ENCODE peak calls at places on chromosomes 13 and 19, in four cellular contexts. O is K562, M is GM12878, W is HepG2. V is an unnamed sample.

GRCh38 chr13:85040176-85040660 is 759.0 kb downstream of the SLITRK6 start:
- DNase-seq in O (no peak), M (no peak), W (no peak), V (no peak)

GRCh38 chr13:20102776-20103175 is 58.1 kb downstream of the GJA3 start:
- DNase-seq in O (no peak), M (no peak), W (no peak), V (no peak)

GRCh38 chr19:29811125-29812079 is at the start of gene CCNE1:
- DNase-seq in O (peak; percentile 95), M (no peak), W (peak; percentile 65), V (peak; percentile 92)

GRCh38 chr13:109698779-109699178 is 87.6 kb downstream of the IRS2 start:
- DNase-seq in O (no peak), M (no peak), W (no peak), V (no peak)

GRCh38 chr13:73109288-73109899 is 50.6 kb downstream of the KLF5 start:
- DNase-seq in O (no peak), M (no peak), W (no peak), V (no peak)

GRCh38 chr13:113042456-113042855 is 63.1 kb upstream of the F7 start:
- DNase-seq in O (no peak), M (no peak), W (no peak), V (no peak)

GRCh38 chr13:25881946-25882574 is 169.8 kb downstream of the SHISA2 start:
- DNase-seq in O (no peak), M (no peak), W (no peak), V (peak; percentile 39)

GRCh38 chr13:100895656-100896055 is 221.1 kb upstream of the TMTC4 start:
- DNase-seq in O (no peak), M (no peak), W (no peak), V (no peak)

GRCh38 chr19:50667177-50667758 is 18.0 kb downstream of the C19orf81 start:
- DNase-seq in O (no peak), M (no peak), W (no peak), V (no peak)

GRCh38 chr13:113468461-113469147 is 15.3 kb upstream of the ADPRHL1 start:
- DNase-seq in O (no peak), M (no peak), W (no peak), V (peak; percentile 33)

GRCh38 chr13:111152836-111153235 is 37.7 kb downstream of the ARHGEF7 start:
- DNase-seq in O (no peak), M (no peak), W (peak; percentile 61), V (no peak)

GRCh38 chr19:17346109-17346671 is 8.8 kb downstream of the GTPBP3 start:
- DNase-seq in O (peak; percentile 87), M (peak; percentile 42), W (peak; percentile 39), V (peak; percentile 92)

GRCh38 chr13:40665061-40665753 is 1.2 kb downstream of the FOXO1 start:
- DNase-seq in O (peak; percentile 33), M (no peak), W (no peak), V (peak; percentile 36)

GRCh38 chr13:34591801-34592454 is 350.1 kb upstream of the NBEA start:
- DNase-seq in O (no peak), M (no peak), W (no peak), V (no peak)

DNA sequence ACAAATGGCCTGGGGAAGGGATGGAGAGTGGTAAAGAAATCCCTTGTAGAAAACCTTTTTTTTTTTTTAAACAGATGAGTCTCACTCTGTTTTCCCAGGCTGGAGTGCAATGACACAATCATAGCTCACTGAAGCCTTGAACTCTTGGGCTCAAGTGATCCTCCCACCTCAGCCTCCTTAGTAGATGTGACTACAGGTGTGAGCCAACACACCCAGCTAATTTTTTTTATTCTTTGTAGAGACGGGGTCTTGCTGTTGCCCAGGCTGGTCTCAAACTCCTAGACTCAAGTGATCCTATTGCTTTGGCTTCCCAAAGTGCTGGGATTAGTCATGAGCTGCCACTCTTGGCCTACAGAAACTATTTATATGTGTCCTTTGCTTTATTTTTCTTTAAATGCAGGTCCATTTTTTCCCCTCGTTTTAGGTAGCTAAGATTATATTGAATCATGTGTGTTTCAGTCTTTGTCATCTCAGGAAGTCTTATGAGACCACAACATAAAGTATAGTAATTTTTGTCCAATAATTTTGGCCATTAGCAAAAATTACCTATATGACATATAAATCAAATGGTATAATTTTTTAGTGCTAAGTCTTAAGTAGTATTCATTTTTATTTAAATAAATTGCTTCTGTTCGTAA is 10.5 kb downstream of the LPAR6 start:
- DNase-seq in O (no peak), M (peak; percentile 30), W (no peak), V (no peak)
- TF ChIP-seq TCF7 in O (no peak), M (no peak), W (no peak), V (no peak)

GRCh38 chr19:53076984-53077383 is 26.2 kb downstream of the ZNF160 start:
- DNase-seq in O (peak; percentile 20), M (no peak), W (peak; percentile 14), V (peak; percentile 91)

GRCh38 chr19:53082929-53083328 is 20.3 kb downstream of the ZNF160 start:
- DNase-seq in O (no peak), M (no peak), W (no peak), V (no peak)

GRCh38 chr19:53078668-53079067 is 24.6 kb downstream of the ZNF160 start:
- DNase-seq in O (no peak), M (no peak), W (no peak), V (no peak)

GRCh38 chr19:53079313-53079924 is 23.8 kb downstream of the ZNF160 start:
- DNase-seq in O (no peak), M (no peak), W (no peak), V (no peak)
- TF ChIP-seq TCF7 in O (no peak), M (no peak), W (no peak), V (no peak)

DNA sequence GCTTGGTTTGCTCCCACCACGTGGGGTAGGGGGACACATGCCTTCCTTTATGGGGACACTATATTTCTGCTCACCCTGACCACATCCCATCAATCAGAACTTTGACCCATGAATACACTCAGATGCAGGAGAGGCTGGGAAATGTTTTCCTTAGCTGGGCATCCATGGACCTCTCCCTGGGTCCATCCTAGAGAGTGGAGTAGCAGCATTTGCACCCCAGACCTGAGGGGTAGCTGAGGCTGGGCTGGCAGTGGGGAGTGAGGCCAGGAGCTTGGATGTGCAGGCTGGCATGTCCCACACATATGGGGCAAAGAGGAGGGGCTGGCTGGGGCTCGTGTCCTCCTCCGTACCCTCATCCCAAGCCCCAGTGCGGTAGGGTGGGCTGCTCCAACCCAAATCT is 152.8 kb downstream of the TM9SF2 start:
- DNase-seq in O (no peak), M (no peak), W (no peak), V (no peak)
- TF ChIP-seq TCF7 in O (no peak), M (no peak), W (no peak), V (no peak)

GRCh38 chr19:6239871-6240676 is 39.7 kb downstream of the MLLT1 start:
- DNase-seq in O (no peak), M (no peak), W (no peak), V (peak; percentile 42)

GRCh38 chr19:6239401-6239844 is 40.4 kb downstream of the MLLT1 start:
- DNase-seq in O (no peak), M (no peak), W (no peak), V (no peak)

GRCh38 chr19:6241680-6242079 is 38.1 kb downstream of the MLLT1 start:
- DNase-seq in O (no peak), M (no peak), W (peak; percentile 88), V (no peak)

GRCh38 chr19:6241056-6241455 is 38.7 kb downstream of the MLLT1 start:
- DNase-seq in O (no peak), M (no peak), W (no peak), V (no peak)

GRCh38 chr19:6242677-6243076 is 37.1 kb downstream of the MLLT1 start:
- DNase-seq in O (no peak), M (no peak), W (no peak), V (no peak)
- TF ChIP-seq TCF7 in O (no peak), M (no peak), W (no peak), V (no peak)

GRCh38 chr19:46624958-46625661 is at the start of gene PTGIR:
- DNase-seq in O (peak; percentile 67), M (no peak), W (no peak), V (no peak)
- TF ChIP-seq TCF7 in O (no peak), M (no peak), W (no peak), V (no peak)

GRCh38 chr19:3494051-3494450 is 6.4 kb downstream of the DOHH start:
- DNase-seq in O (peak; percentile 91), M (no peak), W (no peak), V (peak; percentile 88)
- TF ChIP-seq TCF7 in O (no peak), M (no peak), W (no peak), V (no peak)

GRCh38 chr13:27186295-27186694 is 14.7 kb upstream of the USP12 start:
- DNase-seq in O (no peak), M (no peak), W (no peak), V (no peak)

GRCh38 chr13:27177852-27178251 is 6.2 kb upstream of the USP12 start:
- DNase-seq in O (no peak), M (no peak), W (no peak), V (peak; percentile 56)

GRCh38 chr13:27182054-27182453 is 10.4 kb upstream of the USP12 start:
- DNase-seq in O (no peak), M (no peak), W (no peak), V (no peak)

GRCh38 chr13:27183561-27184147 is 12.0 kb upstream of the USP12 start:
- DNase-seq in O (no peak), M (no peak), W (no peak), V (no peak)

GRCh38 chr13:27182844-27183497 is 11.4 kb upstream of the USP12 start:
- DNase-seq in O (peak; percentile 73), M (no peak), W (peak; percentile 67), V (no peak)
- TF ChIP-seq TCF7 in O (no peak), M (no peak), W (no peak), V (no peak)

DNA sequence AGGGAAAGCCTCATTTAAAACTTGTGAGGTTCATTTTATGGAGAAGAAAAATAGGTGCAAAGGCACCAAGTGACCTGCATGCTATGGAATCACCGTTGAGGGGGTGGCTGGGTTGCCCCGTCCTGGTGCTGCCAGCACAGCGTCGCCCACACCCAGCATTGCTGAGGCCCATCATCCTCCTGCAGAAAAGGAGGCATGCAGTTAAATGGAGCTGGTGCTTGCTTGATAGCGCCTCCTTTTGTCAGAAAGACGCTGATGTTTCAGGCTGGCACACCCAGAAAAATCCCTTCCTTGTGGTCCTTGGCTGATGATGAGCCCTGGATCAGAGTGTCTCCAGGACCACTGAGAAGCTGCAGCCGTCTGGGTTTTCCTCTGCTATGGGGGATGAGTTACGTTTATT is 36.9 kb downstream of the DHRS12 start:
- DNase-seq in O (no peak), M (no peak), W (no peak), V (no peak)
- TF ChIP-seq TCF7 in O (no peak), M (no peak), W (no peak), V (no peak)

DNA sequence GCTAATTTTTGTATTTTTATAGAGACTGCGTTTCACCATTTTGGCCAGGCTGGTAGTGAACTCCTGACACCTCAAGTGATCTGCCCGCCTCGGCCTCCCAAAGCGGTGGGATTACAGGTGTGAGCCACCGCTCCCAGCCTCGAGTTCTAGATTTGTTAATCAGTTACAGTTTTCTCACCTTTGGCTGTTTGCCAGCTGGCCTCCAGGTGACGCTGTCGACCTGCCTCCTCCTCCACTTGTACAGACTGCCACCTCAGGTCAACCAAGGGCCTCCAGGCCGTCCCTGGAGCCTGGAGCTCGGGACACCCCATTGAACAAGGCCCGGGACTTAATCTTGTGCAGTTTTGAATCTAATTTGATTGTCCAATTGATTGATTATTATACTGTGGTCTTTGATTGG is 45.5 kb downstream of the IER2 start:
- DNase-seq in O (peak; percentile 51), M (no peak), W (peak; percentile 80), V (peak; percentile 87)
- TF ChIP-seq TCF7 in O (no peak), M (no peak), W (no peak), V (no peak)